ENCODE peak calls at places on chromosomes 11 and 22, in eight cellular contexts. A is Panc1, G is HepG2, D is HCT116, N is GM12878, I is K562, Y is upper lobe of left lung, K is GM23338. P is an unnamed sample.

GRCh38 chr11:94525933-94526332 is 13.7 kb downstream of the C11orf97 start:
- ATAC-seq in G (no peak), N (no peak), Y (no peak), I (no peak), D (no peak), A (no peak), K (peak), P (no peak)

GRCh38 chr22:38754247-38755154 is 1.3 kb downstream of the SUN2 start:
- ATAC-seq in N (peak), K (peak), G (peak), D (peak), A (no peak), Y (peak), I (peak), P (peak)

GRCh38 chr11:11213117-11213516 is 139.9 kb downstream of the CSNK2A3 start:
- ATAC-seq in I (no peak), G (no peak), N (no peak), D (no peak), K (no peak), Y (no peak), A (no peak), P (no peak)

GRCh38 chr11:70456921-70457532 is 58.7 kb downstream of the CTTN start:
- ATAC-seq in Y (no peak), K (no peak), N (peak), D (no peak), I (peak), A (peak), G (peak), P (no peak)

GRCh38 chr11:30171661-30172060 is 59.2 kb upstream of the FSHB start:
- ATAC-seq in Y (no peak), D (no peak), K (no peak), G (no peak), A (no peak), I (no peak), N (no peak), P (no peak)

GRCh38 chr22:28843633-28844032 is 39.7 kb upstream of the ZNRF3 start:
- ATAC-seq in A (no peak), G (no peak), D (no peak), Y (no peak), N (no peak), K (no peak), I (no peak), P (no peak)

GRCh38 chr11:70364745-70365535 is 33.4 kb upstream of the CTTN start:
- ATAC-seq in N (no peak), K (no peak), G (no peak), I (no peak), Y (no peak), A (no peak), D (no peak), P (no peak)

GRCh38 chr22:28373841-28374240 is 305.8 kb downstream of the TTC28 start:
- ATAC-seq in N (no peak), G (no peak), Y (no peak), A (no peak), D (no peak), K (no peak), I (no peak), P (no peak)

GRCh38 chr22:27238935-27239510 is 562.5 kb downstream of the MN1 start:
- ATAC-seq in G (no peak), K (no peak), D (peak), I (peak), N (no peak), Y (peak), A (no peak), P (peak)

GRCh38 chr11:10798330-10798980 is 10.3 kb downstream of the EIF4G2 start:
- ATAC-seq in I (peak), A (no peak), N (no peak), G (no peak), Y (no peak), K (no peak), D (no peak), P (no peak)

GRCh38 chr11:58934945-58935513 is 4.3 kb upstream of the GLYATL1 start:
- ATAC-seq in K (no peak), Y (peak), A (no peak), D (no peak), N (no peak), G (no peak), I (no peak), P (no peak)

GRCh38 chr11:6459049-6459448 is 14.7 kb downstream of the TRIM3 start:
- ATAC-seq in D (no peak), G (no peak), N (no peak), Y (no peak), I (no peak), K (no peak), A (no peak), P (no peak)

DNA sequence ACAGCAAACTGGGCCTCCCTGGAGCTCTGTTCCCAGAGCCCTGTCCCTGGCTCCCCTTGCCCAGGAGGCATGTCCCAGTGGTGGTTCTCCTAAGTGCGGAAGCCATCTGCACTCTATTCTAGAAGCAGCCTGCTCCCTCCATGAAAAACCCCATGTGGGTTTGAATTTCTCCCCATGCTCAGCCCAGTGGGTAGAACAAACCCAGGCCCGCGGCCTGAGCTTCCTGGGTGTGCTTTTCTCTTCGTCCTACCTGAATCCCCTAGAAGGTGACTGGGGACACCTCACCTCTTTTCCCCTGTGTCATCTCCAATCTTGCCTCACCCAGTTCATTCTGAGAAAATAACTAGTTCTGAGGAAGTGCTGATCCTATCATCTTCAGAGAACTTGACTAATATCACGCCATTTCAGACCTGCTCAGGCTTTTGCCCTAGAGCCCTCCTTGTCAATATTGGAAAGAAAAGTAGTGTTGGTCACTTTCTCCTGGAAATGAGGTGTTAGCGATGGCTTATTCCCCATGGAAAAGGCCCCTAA is 15.9 kb downstream of the IL10RA start:
- ATAC-seq in D (no peak), Y (no peak), N (no peak), I (peak), K (no peak), G (no peak), A (no peak), P (no peak)
- H3K27ac ChIP-seq in D (no peak), Y (peak), N (peak), I (peak), K (no peak), G (no peak), A (no peak), P (peak)

GRCh38 chr11:124762624-124763155 is 600 bp upstream of the ESAM start:
- ATAC-seq in Y (no peak), K (peak), A (peak), G (peak), N (peak), I (peak), D (peak), P (no peak)

GRCh38 chr11:124760806-124761205 is 1.3 kb downstream of the ESAM start:
- ATAC-seq in N (no peak), D (no peak), K (no peak), Y (no peak), A (no peak), G (no peak), I (no peak), P (no peak)

GRCh38 chr11:124762077-124762623 is at the start of gene ESAM:
- ATAC-seq in N (peak), A (peak), G (peak), K (peak), Y (no peak), I (peak), D (peak), P (no peak)

GRCh38 chr11:124761301-124762021 is 629 bp downstream of the ESAM start:
- ATAC-seq in K (peak), I (no peak), D (no peak), Y (no peak), G (no peak), A (no peak), N (peak), P (no peak)

GRCh38 chr11:124763156-124763947 is 1.3 kb upstream of the ESAM start:
- ATAC-seq in K (peak), N (peak), Y (peak), A (peak), I (peak), D (peak), G (peak), P (peak)
- TF ChIP-seq POLR2AphosphoS5 in K (no peak), N (no peak), Y (no peak), A (no peak), I (no peak), D (peak), G (no peak), P (peak)

GRCh38 chr11:57650739-57651090 is 1.0 kb upstream of the YPEL4 start:
- ATAC-seq in I (no peak), G (no peak), D (no peak), K (no peak), Y (no peak), N (no peak), A (no peak), P (no peak)

GRCh38 chr11:57656936-57657289 is 649 bp upstream of the CLP1 start:
- ATAC-seq in G (peak), Y (no peak), K (no peak), A (peak), I (no peak), N (no peak), D (no peak), P (no peak)

GRCh38 chr11:57649826-57650738 is at the start of gene YPEL4:
- ATAC-seq in Y (peak), I (peak), K (peak), D (peak), G (no peak), A (peak), N (peak), P (peak)

GRCh38 chr11:57651408-57651807 is 1.7 kb upstream of the YPEL4 start:
- ATAC-seq in I (no peak), G (no peak), K (no peak), D (no peak), Y (no peak), A (no peak), N (no peak), P (no peak)

GRCh38 chr11:57653162-57653561 is 3.5 kb upstream of the YPEL4 start:
- ATAC-seq in G (no peak), Y (no peak), K (no peak), A (no peak), I (no peak), D (no peak), N (no peak), P (no peak)
- H3K4me3 ChIP-seq in G (no peak), Y (no peak), K (no peak), A (no peak), I (no peak), D (no peak), N (no peak), P (no peak)

DNA sequence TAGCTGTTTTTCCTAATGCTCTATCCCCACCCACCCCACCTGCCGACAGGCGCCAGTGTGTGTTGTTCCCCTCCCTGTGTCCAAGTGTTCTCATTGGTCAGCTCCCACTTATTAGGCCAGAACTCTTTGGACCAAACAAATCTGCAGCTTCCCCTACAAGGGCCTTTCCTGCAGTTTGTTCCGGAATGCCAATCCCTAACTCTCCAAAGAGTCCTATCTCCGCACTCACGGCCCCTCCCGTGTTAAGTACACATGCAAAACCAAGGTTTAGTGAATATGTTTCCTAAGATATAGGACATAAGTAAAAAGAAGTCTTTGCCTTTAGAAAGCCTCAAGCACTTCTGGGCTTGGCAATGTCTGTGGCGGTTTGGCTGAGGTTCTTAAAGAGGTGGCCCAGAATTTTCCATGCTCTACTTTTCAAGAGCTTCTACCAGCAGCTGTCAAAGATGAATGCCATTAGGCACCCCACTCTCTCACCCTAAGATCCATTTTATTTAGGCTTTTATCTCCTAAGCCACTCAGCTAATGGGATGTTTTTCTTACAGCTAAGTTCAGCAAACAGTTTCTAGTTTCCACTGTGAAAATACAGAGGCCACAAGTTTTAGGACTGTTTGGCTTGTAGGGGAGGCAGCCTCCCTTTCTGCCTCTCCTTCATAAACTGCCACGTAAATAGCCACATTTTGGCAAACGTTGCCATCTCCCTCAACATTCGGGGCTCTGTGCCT is 1.6 kb downstream of the CD59 start:
- ATAC-seq in I (no peak), Y (peak), G (no peak), A (no peak), D (no peak), N (no peak), K (no peak), P (peak)
- H3K27ac ChIP-seq in I (peak), Y (peak), G (peak), A (peak), D (no peak), N (peak), K (no peak), P (peak)

GRCh38 chr11:64359712-64360402 is 895 bp downstream of the RPS6KA4 start:
- ATAC-seq in G (no peak), K (peak), D (no peak), A (no peak), Y (peak), I (no peak), N (peak), P (no peak)
- TF ChIP-seq POLR2AphosphoS5 in G (no peak), K (no peak), D (no peak), A (no peak), Y (no peak), I (no peak), N (no peak), P (no peak)

GRCh38 chr22:45259754-45260394 is 19.2 kb upstream of the KIAA0930 start:
- ATAC-seq in A (no peak), K (peak), Y (no peak), I (no peak), D (no peak), N (no peak), G (no peak), P (no peak)

GRCh38 chr22:45263790-45264269 is 20.9 kb upstream of the UPK3A start:
- ATAC-seq in G (peak), Y (peak), N (peak), I (peak), K (peak), A (peak), D (peak), P (peak)

GRCh38 chr22:45261407-45262088 is 20.9 kb upstream of the KIAA0930 start:
- ATAC-seq in I (no peak), N (no peak), A (peak), G (no peak), D (no peak), K (no peak), Y (no peak), P (no peak)

GRCh38 chr22:45262931-45263789 is 21.6 kb upstream of the UPK3A start:
- ATAC-seq in D (peak), I (peak), K (no peak), N (peak), Y (peak), A (peak), G (peak), P (peak)

DNA sequence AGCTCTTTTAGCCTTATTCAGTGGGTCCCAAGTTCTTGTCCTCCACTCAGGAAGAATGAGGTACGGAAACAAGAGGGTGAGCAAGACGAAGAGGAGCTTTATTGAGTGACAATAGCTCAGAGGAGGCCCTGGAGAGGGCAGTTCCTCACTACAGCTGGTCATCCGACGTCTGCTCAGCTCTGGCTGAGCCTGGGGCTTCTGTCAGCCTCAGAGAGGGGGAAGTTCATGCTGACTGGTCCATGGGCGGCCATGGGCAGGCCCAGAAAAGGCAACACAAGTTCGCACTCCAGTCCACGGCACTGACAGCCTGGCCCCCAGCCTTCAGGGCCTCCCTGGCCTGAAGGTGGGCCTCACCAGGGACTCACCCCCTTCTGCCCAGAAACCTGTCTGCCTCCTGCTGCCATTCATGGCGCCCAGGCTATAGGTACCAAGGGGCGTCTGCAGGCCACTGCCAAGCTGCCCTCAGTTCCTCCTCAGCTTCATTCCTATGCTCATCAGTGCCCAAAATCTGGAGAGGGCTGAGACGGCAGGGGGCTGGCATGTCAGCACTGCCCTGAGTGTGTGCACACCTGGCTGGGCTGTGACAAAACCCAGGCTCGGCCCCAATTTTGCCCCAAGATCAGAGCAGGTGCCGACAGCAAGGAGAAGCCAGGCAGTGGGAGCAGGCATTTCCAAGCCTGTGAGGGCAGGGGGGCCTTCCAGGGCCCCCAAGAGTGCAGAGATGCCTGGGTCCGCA is 21.7 kb upstream of the KIAA0930 start:
- ATAC-seq in Y (peak), D (no peak), A (no peak), I (no peak), K (no peak), N (no peak), G (peak), P (no peak)
- H3K4me3 ChIP-seq in Y (no peak), D (no peak), A (no peak), I (no peak), K (no peak), N (peak), G (peak), P (no peak)

DNA sequence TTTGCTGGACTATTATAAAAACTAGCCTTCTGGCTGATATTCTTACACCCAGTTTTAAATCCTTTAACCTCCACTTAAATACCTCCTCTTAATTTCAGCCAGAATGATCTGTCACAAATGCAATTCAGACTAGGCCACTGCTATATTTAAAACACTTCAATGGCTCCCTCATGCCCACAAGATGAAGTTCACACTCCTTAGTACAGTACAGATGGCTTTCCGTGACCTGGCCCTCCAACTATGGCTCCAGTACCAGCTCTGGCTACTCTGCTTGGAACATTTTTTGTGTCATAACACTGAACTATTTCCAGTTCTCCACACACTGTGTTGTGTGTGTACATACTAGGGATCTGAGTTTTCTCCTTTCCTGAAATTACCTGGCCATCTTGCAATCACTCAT is 353.4 kb downstream of the SOX6 start:
- ATAC-seq in D (no peak), A (no peak), I (no peak), G (no peak), N (no peak), K (no peak), Y (no peak), P (no peak)
- H3K27ac ChIP-seq in D (no peak), A (no peak), I (no peak), G (no peak), N (no peak), K (no peak), Y (peak), P (no peak)

P was measured in gastroesophageal sphincter.